ENCODE peak calls at places on chromosomes 13 and 19, in six cellular contexts. P is BJ, W is heart left ventricle, U is cardiac fibroblast, I is fibroblast of lung, V is lower leg skin. F is an unnamed sample.

GRCh38 chr13:40490086-40490723 is 176.2 kb downstream of the FOXO1 start:
- DNase-seq in P (no peak), W (no peak), U (no peak), I (no peak), V (no peak), F (no peak)

GRCh38 chr13:98781905-98782304 is 29.4 kb upstream of the SLC15A1 start:
- DNase-seq in P (no peak), W (no peak), U (no peak), I (no peak), V (no peak), F (no peak)

GRCh38 chr13:46491641-46492040 is 61.3 kb upstream of the LRCH1 start:
- DNase-seq in P (no peak), W (no peak), U (no peak), I (no peak), V (no peak), F (no peak)

GRCh38 chr13:30045916-30046704 is 195.7 kb upstream of the UBL3 start:
- DNase-seq in P (peak; percentile 55), W (no peak), U (peak; percentile 14), I (peak; percentile 96), V (no peak), F (no peak)

GRCh38 chr13:97182065-97182890 is 39.9 kb upstream of the MBNL2 start:
- DNase-seq in P (no peak), W (no peak), U (no peak), I (no peak), V (no peak), F (no peak)

GRCh38 chr13:55673910-55674309 is 1466.8 kb upstream of the PRR20A start:
- DNase-seq in P (no peak), W (no peak), U (no peak), I (no peak), V (no peak), F (no peak)

GRCh38 chr19:35750167-35750566 is 1.8 kb downstream of the LIN37 start:
- DNase-seq in P (no peak), W (no peak), U (no peak), I (no peak), V (no peak), F (no peak)

GRCh38 chr13:72808917-72809500 is 27.1 kb downstream of the PIBF1 start:
- DNase-seq in P (no peak), W (no peak), U (peak; percentile 21), I (no peak), V (no peak), F (no peak)

GRCh38 chr19:11125994-11126685 is 29.4 kb downstream of the SPC24 start:
- DNase-seq in P (no peak), W (peak; percentile 70), U (peak; percentile 79), I (peak; percentile 46), V (peak; percentile 73), F (peak; percentile 91)

GRCh38 chr19:45468159-45468651 is 409 bp downstream of the FOSB start:
- DNase-seq in P (no peak), W (peak; percentile 30), U (no peak), I (no peak), V (no peak), F (peak; percentile 59)

GRCh38 chr19:13817018-13817614 is 21.9 kb downstream of the ZSWIM4 start:
- DNase-seq in P (no peak), W (peak; percentile 21), U (no peak), I (no peak), V (no peak), F (no peak)

GRCh38 chr13:106103779-106104178 is 431.7 kb downstream of the EFNB2 start:
- DNase-seq in P (peak; percentile 70), W (no peak), U (peak; percentile 69), I (peak; percentile 93), V (no peak), F (no peak)

GRCh38 chr19:58001895-58002369 is 688 bp downstream of the ZNF606 start:
- DNase-seq in P (no peak), W (no peak), U (peak; percentile 18), I (peak; percentile 38), V (no peak), F (no peak)

GRCh38 chr19:48292798-48293197 is 22.9 kb downstream of the ZNF114 start:
- DNase-seq in P (no peak), W (no peak), U (peak; percentile 74), I (peak; percentile 91), V (no peak), F (no peak)

GRCh38 chr19:3360494-3361383 is 5.6 kb upstream of the NFIC start:
- DNase-seq in P (no peak), W (peak; percentile 86), U (no peak), I (peak; percentile 51), V (peak; percentile 73), F (peak; percentile 94)

GRCh38 chr19:31214086-31214485 is 135.2 kb downstream of the TSHZ3 start:
- DNase-seq in P (peak; percentile 96), W (peak; percentile 52), U (peak; percentile 97), I (peak; percentile 100), V (peak; percentile 85), F (peak; percentile 58)

GRCh38 chr19:6480843-6481415 is 658 bp downstream of the DENND1C start:
- DNase-seq in P (no peak), W (no peak), U (no peak), I (no peak), V (no peak), F (no peak)

GRCh38 chr13:97018029-97018819 is 23.9 kb upstream of the OXGR1 start:
- DNase-seq in P (no peak), W (peak; percentile 20), U (peak; percentile 75), I (peak; percentile 49), V (no peak), F (no peak)

GRCh38 chr13:77728265-77728966 is 30.9 kb downstream of the SLAIN1 start:
- DNase-seq in P (no peak), W (no peak), U (no peak), I (peak; percentile 1), V (no peak), F (no peak)

GRCh38 chr13:112870062-112870352 is 99.0 kb upstream of the MCF2L start:
- DNase-seq in P (no peak), W (no peak), U (no peak), I (no peak), V (no peak), F (no peak)

GRCh38 chr13:112870737-112871287 is 98.2 kb upstream of the MCF2L start:
- DNase-seq in P (no peak), W (no peak), U (no peak), I (no peak), V (no peak), F (no peak)

GRCh38 chr13:112868308-112868707 is 100.7 kb upstream of the MCF2L start:
- DNase-seq in P (no peak), W (no peak), U (no peak), I (no peak), V (no peak), F (no peak)

GRCh38 chr13:112869202-112870061 is 99.6 kb upstream of the MCF2L start:
- DNase-seq in P (no peak), W (no peak), U (no peak), I (no peak), V (no peak), F (no peak)

GRCh38 chr13:112867301-112867711 is 101.7 kb upstream of the MCF2L start:
- DNase-seq in P (no peak), W (no peak), U (no peak), I (no peak), V (no peak), F (no peak)
- H3K4me3 ChIP-seq in P (no peak overlapping the region), W (no peak overlapping the region), U (no peak overlapping the region), I (no peak overlapping the region), V (no peak overlapping the region), F (no peak overlapping the region)

DNA sequence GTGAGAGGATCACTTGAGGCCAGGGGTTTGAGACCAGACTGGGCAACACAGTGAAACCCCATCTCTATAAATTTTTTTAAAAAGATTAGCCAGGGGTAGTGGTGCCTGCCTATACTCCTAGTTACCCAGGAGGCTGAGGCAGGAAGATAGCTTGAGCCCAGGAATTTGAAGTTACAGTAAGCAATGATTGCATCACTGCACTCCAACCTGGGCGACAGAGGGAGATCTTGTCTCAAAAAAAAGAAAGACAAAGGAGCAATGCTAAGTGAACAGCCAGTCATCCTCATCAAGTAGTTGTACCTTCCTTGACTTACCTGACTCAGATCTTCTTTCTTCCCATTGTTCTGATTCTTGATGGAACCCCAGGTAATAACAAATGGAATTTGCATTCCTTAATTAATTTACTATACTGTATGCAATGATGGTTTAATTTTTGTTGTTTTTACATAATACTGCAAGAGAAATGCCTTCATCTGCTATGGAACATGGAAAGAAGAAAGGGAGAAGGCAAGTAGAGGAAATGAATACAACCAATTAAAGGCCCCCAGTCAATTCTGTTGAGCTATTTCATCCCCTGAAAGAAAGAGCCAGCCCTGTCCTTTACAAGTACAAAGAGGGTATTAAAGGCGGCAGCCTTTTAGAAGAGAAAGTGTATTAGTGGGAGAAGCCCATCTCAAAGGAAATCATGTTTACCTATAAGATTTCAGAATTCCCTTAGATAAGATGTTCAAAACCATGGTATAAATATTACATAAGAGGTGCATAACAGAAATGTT is 316.7 kb downstream of the DIAPH3 start:
- DNase-seq in P (no peak), W (no peak), U (no peak), I (no peak), V (no peak), F (no peak)
- H3K4me3 ChIP-seq in P (no peak overlapping the region), W (no peak overlapping the region), U (no peak overlapping the region), I (no peak overlapping the region), V (no peak overlapping the region), F (no peak overlapping the region)

GRCh38 chr19:8097198-8097597 is 44.6 kb downstream of the CCL25 start:
- DNase-seq in P (no peak), W (no peak), U (no peak), I (no peak), V (no peak), F (no peak)

GRCh38 chr19:8094336-8094735 is 41.8 kb downstream of the CCL25 start:
- DNase-seq in P (no peak), W (no peak), U (no peak), I (no peak), V (no peak), F (no peak)

GRCh38 chr19:8097681-8098567 is 45.4 kb downstream of the CCL25 start:
- DNase-seq in P (no peak), W (no peak), U (no peak), I (no peak), V (no peak), F (no peak)

GRCh38 chr19:8095354-8095886 is 42.9 kb downstream of the CCL25 start:
- DNase-seq in P (no peak), W (no peak), U (no peak), I (no peak), V (no peak), F (no peak)

GRCh38 chr19:8096071-8096470 is 43.5 kb downstream of the CCL25 start:
- DNase-seq in P (no peak), W (no peak), U (no peak), I (no peak), V (no peak), F (no peak)
- H3K4me3 ChIP-seq in P (no peak overlapping the region), W (no peak overlapping the region), U (no peak overlapping the region), I (no peak overlapping the region), V (no peak overlapping the region), F (no peak overlapping the region)

GRCh38 chr19:50831026-50831396 is 2.4 kb downstream of the KLK15 start:
- DNase-seq in P (no peak), W (no peak), U (no peak), I (no peak), V (no peak), F (no peak)
- H3K4me3 ChIP-seq in P (no peak overlapping the region), W (no peak overlapping the region), U (no peak overlapping the region), I (no peak overlapping the region), V (no peak overlapping the region), F (no peak overlapping the region)

GRCh38 chr13:23432589-23432988 is 913 bp downstream of the SACS start:
- DNase-seq in P (no peak), W (no peak), U (no peak), I (peak; percentile 18), V (no peak), F (no peak)
- H3K4me3 ChIP-seq in P (peak overlapping the region; percentile 86), W (peak overlapping the region; percentile 57), U (no peak overlapping the region), I (peak overlapping the region; percentile 91), V (no peak overlapping the region), F (peak overlapping the region; percentile 67)

F was measured in right cardiac atrium.